ENCODE peak calls at places on chromosomes 13 and 19, in eight cellular contexts. One of them, this sample, is unnamed.

GRCh38 chr13:112074139-112074710 is 7.3 kb downstream of the SOX1 start:
- DNase-seq in lower lobe of right lung: no peak
- DNase-seq in lower leg skin: peak
- DNase-seq in left ventricle myocardium inferior: no peak
- DNase-seq in keratinocyte: no peak
- DNase-seq in A549: no peak
- DNase-seq in aorta: no peak
- DNase-seq in K562: no peak
- DNase-seq in this sample: no peak

GRCh38 chr19:53849237-53849676 is 18.4 kb upstream of the MYADM start:
- DNase-seq in left ventricle myocardium inferior: no peak
- DNase-seq in K562: no peak
- DNase-seq in keratinocyte: no peak
- DNase-seq in lower leg skin: no peak
- DNase-seq in lower lobe of right lung: no peak
- DNase-seq in aorta: no peak
- DNase-seq in A549: no peak
- DNase-seq in this sample: no peak

GRCh38 chr19:15587663-15588062 is 27.4 kb upstream of the CYP4F8 start:
- DNase-seq in lower leg skin: peak
- DNase-seq in keratinocyte: no peak
- DNase-seq in aorta: peak
- DNase-seq in A549: no peak
- DNase-seq in lower lobe of right lung: peak
- DNase-seq in left ventricle myocardium inferior: peak
- DNase-seq in K562: no peak
- DNase-seq in this sample: no peak

GRCh38 chr13:112799394-112799793 is 109.6 kb downstream of the ATP11A start:
- DNase-seq in aorta: no peak
- DNase-seq in lower lobe of right lung: no peak
- DNase-seq in lower leg skin: no peak
- DNase-seq in K562: no peak
- DNase-seq in keratinocyte: no peak
- DNase-seq in left ventricle myocardium inferior: no peak
- DNase-seq in A549: no peak
- DNase-seq in this sample: no peak

GRCh38 chr13:75049936-75050335 is 432.0 kb downstream of the TBC1D4 start:
- DNase-seq in lower lobe of right lung: no peak
- DNase-seq in lower leg skin: no peak
- DNase-seq in aorta: no peak
- DNase-seq in left ventricle myocardium inferior: no peak
- DNase-seq in A549: no peak
- DNase-seq in keratinocyte: no peak
- DNase-seq in K562: no peak
- DNase-seq in this sample: no peak

GRCh38 chr13:40494513-40494912 is 171.9 kb downstream of the FOXO1 start:
- DNase-seq in left ventricle myocardium inferior: no peak
- DNase-seq in lower leg skin: no peak
- DNase-seq in keratinocyte: no peak
- DNase-seq in aorta: no peak
- DNase-seq in lower lobe of right lung: no peak
- DNase-seq in K562: no peak
- DNase-seq in A549: no peak
- DNase-seq in this sample: no peak

GRCh38 chr13:25688524-25688923 is 316.8 kb downstream of the ATP8A2 start:
- DNase-seq in K562: no peak
- DNase-seq in left ventricle myocardium inferior: no peak
- DNase-seq in aorta: no peak
- DNase-seq in A549: no peak
- DNase-seq in keratinocyte: no peak
- DNase-seq in lower lobe of right lung: no peak
- DNase-seq in lower leg skin: no peak
- DNase-seq in this sample: no peak

GRCh38 chr13:31870511-31870910 is 131.2 kb downstream of the RXFP2 start:
- DNase-seq in lower leg skin: no peak
- DNase-seq in lower lobe of right lung: no peak
- DNase-seq in keratinocyte: no peak
- DNase-seq in A549: no peak
- DNase-seq in aorta: no peak
- DNase-seq in K562: no peak
- DNase-seq in left ventricle myocardium inferior: no peak
- DNase-seq in this sample: no peak

GRCh38 chr19:32977269-32977668 is 5.2 kb downstream of the FAAP24 start:
- DNase-seq in A549: peak
- DNase-seq in aorta: no peak
- DNase-seq in left ventricle myocardium inferior: no peak
- DNase-seq in lower lobe of right lung: no peak
- DNase-seq in keratinocyte: no peak
- DNase-seq in K562: no peak
- DNase-seq in lower leg skin: no peak
- DNase-seq in this sample: no peak

GRCh38 chr19:11096210-11096841 is 7.1 kb downstream of the LDLR start:
- DNase-seq in lower lobe of right lung: no peak
- DNase-seq in aorta: peak
- DNase-seq in K562: no peak
- DNase-seq in A549: no peak
- DNase-seq in left ventricle myocardium inferior: peak
- DNase-seq in keratinocyte: no peak
- DNase-seq in lower leg skin: peak
- DNase-seq in this sample: peak

GRCh38 chr19:16588089-16588823 is 16.0 kb upstream of the SLC35E1 start:
- DNase-seq in aorta: no peak
- DNase-seq in lower lobe of right lung: no peak
- DNase-seq in A549: no peak
- DNase-seq in left ventricle myocardium inferior: no peak
- DNase-seq in keratinocyte: no peak
- DNase-seq in lower leg skin: no peak
- DNase-seq in K562: peak
- DNase-seq in this sample: no peak

GRCh38 chr13:46894534-46894906 is 2.3 kb downstream of the HTR2A start:
- DNase-seq in lower lobe of right lung: no peak
- DNase-seq in lower leg skin: no peak
- DNase-seq in keratinocyte: no peak
- DNase-seq in A549: no peak
- DNase-seq in left ventricle myocardium inferior: no peak
- DNase-seq in aorta: no peak
- DNase-seq in K562: no peak
- DNase-seq in this sample: no peak

GRCh38 chr19:44685877-44686276 is 13.1 kb upstream of the CEACAM16 start:
- DNase-seq in left ventricle myocardium inferior: no peak
- DNase-seq in lower lobe of right lung: no peak
- DNase-seq in keratinocyte: no peak
- DNase-seq in lower leg skin: no peak
- DNase-seq in aorta: no peak
- DNase-seq in A549: peak
- DNase-seq in K562: no peak
- DNase-seq in this sample: no peak

GRCh38 chr19:19113040-19113541 is 25.2 kb downstream of the TMEM161A start:
- DNase-seq in keratinocyte: no peak
- DNase-seq in K562: peak
- DNase-seq in aorta: no peak
- DNase-seq in left ventricle myocardium inferior: no peak
- DNase-seq in lower leg skin: no peak
- DNase-seq in A549: no peak
- DNase-seq in lower lobe of right lung: no peak
- DNase-seq in this sample: no peak

GRCh38 chr13:80361883-80362327 is 21.0 kb upstream of the SPRY2 start:
- DNase-seq in lower lobe of right lung: no peak
- DNase-seq in A549: no peak
- DNase-seq in left ventricle myocardium inferior: no peak
- DNase-seq in aorta: no peak
- DNase-seq in K562: no peak
- DNase-seq in lower leg skin: no peak
- DNase-seq in keratinocyte: no peak
- DNase-seq in this sample: no peak

DNA sequence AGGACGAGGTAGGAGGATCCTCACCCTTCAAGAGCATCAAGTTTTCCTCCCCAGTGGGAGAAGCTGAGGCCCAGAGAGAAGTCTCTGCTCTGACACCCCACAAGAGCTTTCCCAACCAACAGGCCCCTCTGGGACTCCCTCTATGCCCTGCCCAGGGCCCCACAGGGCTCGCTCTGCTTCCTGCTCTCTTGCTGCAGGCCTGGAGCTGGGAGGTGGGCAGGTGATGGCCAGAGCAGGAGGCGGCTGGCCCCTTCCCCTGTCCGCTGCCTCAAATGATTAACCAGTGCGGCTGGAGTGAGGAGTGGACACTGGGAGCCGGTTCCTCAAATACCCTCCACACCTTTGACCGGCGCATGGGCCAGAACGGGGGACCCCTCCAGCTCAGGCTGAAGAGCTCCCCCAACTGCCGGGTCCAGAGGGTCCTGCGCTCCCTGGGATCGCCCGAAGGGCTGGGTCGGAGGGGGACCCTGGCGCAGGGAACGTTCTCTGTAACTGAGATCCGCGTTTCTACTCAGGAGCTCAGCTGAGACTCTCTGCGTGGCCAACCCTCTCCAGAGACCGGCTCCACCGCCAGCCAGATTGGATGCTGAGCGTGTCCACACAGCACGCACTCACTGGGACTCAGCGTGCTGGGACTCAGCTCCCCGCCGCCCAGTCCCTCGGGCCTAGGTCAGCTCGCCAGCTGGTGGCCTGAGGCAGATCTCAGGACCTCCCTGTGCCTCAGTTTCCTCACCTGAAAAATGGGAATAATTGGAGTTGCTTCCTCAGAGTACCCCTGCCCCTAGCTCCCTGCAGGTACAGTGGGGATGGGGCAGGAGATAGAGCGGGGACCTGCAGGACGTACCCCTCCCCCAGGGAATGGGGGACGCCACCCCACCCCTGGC is 6.7 kb upstream of the ONECUT3 start:
- DNase-seq in K562: no peak
- DNase-seq in A549: peak
- DNase-seq in keratinocyte: peak
- DNase-seq in left ventricle myocardium inferior: no peak
- DNase-seq in aorta: no peak
- DNase-seq in lower lobe of right lung: no peak
- DNase-seq in lower leg skin: no peak
- DNase-seq in this sample: no peak
- H3K4me3 ChIP-seq in K562: no peak
- H3K4me3 ChIP-seq in A549: peak
- H3K4me3 ChIP-seq in keratinocyte: peak
- H3K4me3 ChIP-seq in left ventricle myocardium inferior: no peak
- H3K4me3 ChIP-seq in aorta: no peak
- H3K4me3 ChIP-seq in lower lobe of right lung: no peak
- H3K4me3 ChIP-seq in lower leg skin: no peak
- H3K4me3 ChIP-seq in this sample: no peak

GRCh38 chr19:347946-348861 is 3.6 kb upstream of the MIER2 start:
- DNase-seq in lower lobe of right lung: no peak
- DNase-seq in A549: no peak
- DNase-seq in lower leg skin: no peak
- DNase-seq in K562: no peak
- DNase-seq in aorta: peak
- DNase-seq in left ventricle myocardium inferior: no peak
- DNase-seq in keratinocyte: no peak
- DNase-seq in this sample: no peak

GRCh38 chr19:355134-355533 is 10.5 kb upstream of the MIER2 start:
- DNase-seq in A549: no peak
- DNase-seq in aorta: no peak
- DNase-seq in lower lobe of right lung: no peak
- DNase-seq in left ventricle myocardium inferior: no peak
- DNase-seq in lower leg skin: peak
- DNase-seq in keratinocyte: no peak
- DNase-seq in K562: no peak
- DNase-seq in this sample: no peak

DNA sequence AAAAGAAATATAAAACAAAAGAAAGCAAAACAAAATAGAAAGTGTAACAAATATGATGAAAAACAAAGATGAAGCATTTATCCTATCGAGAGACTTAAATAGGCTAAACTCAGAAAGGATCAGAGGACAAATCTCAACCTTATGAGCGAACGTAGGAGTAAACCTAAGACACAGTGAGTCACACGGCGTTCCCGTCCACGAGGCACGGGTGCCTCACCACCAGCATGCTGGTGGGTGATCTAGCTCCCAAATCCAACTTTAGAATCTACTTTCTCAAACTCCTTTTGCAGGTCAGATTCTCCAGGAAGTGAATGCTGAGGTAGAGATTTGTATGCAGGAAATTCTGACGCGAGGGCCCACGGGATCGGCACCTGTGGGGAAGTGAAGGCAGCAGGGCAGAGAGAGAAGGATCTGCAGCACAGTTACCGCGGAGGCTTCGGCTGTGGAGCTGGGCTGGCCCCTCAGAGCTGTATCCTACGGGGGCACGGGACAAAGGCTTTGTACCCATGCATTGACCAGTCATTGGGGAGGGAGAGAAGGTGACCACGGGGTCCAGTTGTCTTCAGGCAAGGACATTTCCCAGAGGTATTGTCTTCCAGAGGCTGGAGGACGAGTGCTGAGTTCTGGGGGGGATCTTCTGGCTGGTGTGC is 7.5 kb upstream of the MIER2 start:
- DNase-seq in lower lobe of right lung: no peak
- DNase-seq in left ventricle myocardium inferior: no peak
- DNase-seq in A549: no peak
- DNase-seq in aorta: peak
- DNase-seq in K562: no peak
- DNase-seq in lower leg skin: peak
- DNase-seq in keratinocyte: no peak
- DNase-seq in this sample: no peak
- H3K4me3 ChIP-seq in lower lobe of right lung: no peak
- H3K4me3 ChIP-seq in left ventricle myocardium inferior: no peak
- H3K4me3 ChIP-seq in A549: no peak
- H3K4me3 ChIP-seq in aorta: no peak
- H3K4me3 ChIP-seq in K562: no peak
- H3K4me3 ChIP-seq in lower leg skin: no peak
- H3K4me3 ChIP-seq in keratinocyte: no peak
- H3K4me3 ChIP-seq in this sample: no peak

DNA sequence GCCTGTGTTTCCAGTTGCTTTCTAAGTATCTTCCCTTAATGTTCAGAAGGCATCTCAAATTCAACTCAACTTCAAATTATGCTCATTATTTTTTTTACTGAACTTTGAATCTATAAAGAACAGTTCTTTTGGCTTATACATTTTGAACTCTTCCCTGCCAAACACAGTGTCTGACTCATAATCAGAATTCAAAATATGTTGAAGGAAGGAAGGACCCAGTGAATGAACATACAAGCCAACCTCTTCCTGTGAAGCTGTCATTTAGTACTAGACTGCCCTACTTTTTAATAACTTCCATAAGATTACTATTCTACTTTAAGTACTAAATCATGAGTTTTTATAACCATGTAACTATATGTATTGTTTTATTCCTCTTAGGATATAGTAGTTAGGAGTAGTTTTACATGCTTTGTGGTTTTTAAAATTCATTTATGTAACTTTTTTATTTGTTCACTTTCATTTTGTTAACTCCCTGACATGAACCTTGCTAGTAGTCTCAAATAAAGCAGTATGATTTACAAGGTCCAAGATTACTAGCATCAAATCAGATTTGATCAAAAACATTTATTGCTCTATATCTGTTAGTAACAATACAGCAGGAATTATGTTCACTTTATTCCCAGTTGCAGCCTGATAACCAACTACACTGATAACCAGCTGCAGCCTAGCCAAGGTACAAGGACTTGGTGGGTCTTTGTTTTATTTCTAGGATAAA is 6.4 kb downstream of the NUDT15 start:
- DNase-seq in K562: no peak
- DNase-seq in A549: no peak
- DNase-seq in lower leg skin: no peak
- DNase-seq in aorta: no peak
- DNase-seq in left ventricle myocardium inferior: no peak
- DNase-seq in keratinocyte: no peak
- DNase-seq in lower lobe of right lung: no peak
- DNase-seq in this sample: no peak
- H3K4me3 ChIP-seq in K562: no peak
- H3K4me3 ChIP-seq in A549: no peak
- H3K4me3 ChIP-seq in lower leg skin: no peak
- H3K4me3 ChIP-seq in aorta: no peak
- H3K4me3 ChIP-seq in left ventricle myocardium inferior: no peak
- H3K4me3 ChIP-seq in keratinocyte: no peak
- H3K4me3 ChIP-seq in lower lobe of right lung: no peak
- H3K4me3 ChIP-seq in this sample: no peak

GRCh38 chr19:4390017-4390861 is 10.1 kb downstream of the SH3GL1 start:
- DNase-seq in K562: no peak
- DNase-seq in left ventricle myocardium inferior: peak
- DNase-seq in lower leg skin: no peak
- DNase-seq in lower lobe of right lung: peak
- DNase-seq in keratinocyte: no peak
- DNase-seq in aorta: peak
- DNase-seq in A549: no peak
- DNase-seq in this sample: peak
- H3K4me3 ChIP-seq in K562: no peak
- H3K4me3 ChIP-seq in left ventricle myocardium inferior: peak
- H3K4me3 ChIP-seq in lower leg skin: no peak
- H3K4me3 ChIP-seq in lower lobe of right lung: peak
- H3K4me3 ChIP-seq in keratinocyte: peak
- H3K4me3 ChIP-seq in aorta: no peak
- H3K4me3 ChIP-seq in A549: no peak
- H3K4me3 ChIP-seq in this sample: no peak